ENCODE peak calls at places on chromosome 12, in nine cellular contexts. One of them, this sample, is unnamed.

GRCh38 chr12:69266045-69266635 is 26.8 kb downstream of the CPSF6 start:
- DNase-seq in esophagus squamous epithelium: no peak
- DNase-seq in WTC11: no peak
- DNase-seq in activated CD8-positive, alpha-beta T cell treated with anti-CD3 and anti-CD28 coated beads for 36 hours: no peak
- DNase-seq in naive thymus-derived CD8-positive, alpha-beta T cell: no peak
- DNase-seq in NB4: no peak
- DNase-seq in SHP77: no peak
- DNase-seq in mucosa of gallbladder: no peak
- DNase-seq in SW 1271: peak
- DNase-seq in this sample: no peak

GRCh38 chr12:42281844-42282243 is 43.8 kb upstream of the YAF2 start:
- DNase-seq in esophagus squamous epithelium: no peak
- DNase-seq in WTC11: no peak
- DNase-seq in activated CD8-positive, alpha-beta T cell treated with anti-CD3 and anti-CD28 coated beads for 36 hours: no peak
- DNase-seq in naive thymus-derived CD8-positive, alpha-beta T cell: no peak
- DNase-seq in NB4: no peak
- DNase-seq in SHP77: no peak
- DNase-seq in mucosa of gallbladder: no peak
- DNase-seq in SW 1271: no peak
- DNase-seq in this sample: no peak

GRCh38 chr12:117518594-117519270 is 157.3 kb upstream of the NOS1 start:
- DNase-seq in esophagus squamous epithelium: no peak
- DNase-seq in WTC11: no peak
- DNase-seq in activated CD8-positive, alpha-beta T cell treated with anti-CD3 and anti-CD28 coated beads for 36 hours: no peak
- DNase-seq in naive thymus-derived CD8-positive, alpha-beta T cell: no peak
- DNase-seq in NB4: no peak
- DNase-seq in SHP77: no peak
- DNase-seq in mucosa of gallbladder: peak
- DNase-seq in SW 1271: no peak
- DNase-seq in this sample: no peak

GRCh38 chr12:113136128-113136989 is 798 bp upstream of the RASAL1 start:
- DNase-seq in esophagus squamous epithelium: no peak
- DNase-seq in WTC11: peak
- DNase-seq in activated CD8-positive, alpha-beta T cell treated with anti-CD3 and anti-CD28 coated beads for 36 hours: peak
- DNase-seq in naive thymus-derived CD8-positive, alpha-beta T cell: peak
- DNase-seq in NB4: peak
- DNase-seq in SHP77: no peak
- DNase-seq in mucosa of gallbladder: no peak
- DNase-seq in SW 1271: no peak
- DNase-seq in this sample: no peak

GRCh38 chr12:102740157-102741032 is 176.6 kb downstream of the PAH start:
- DNase-seq in esophagus squamous epithelium: no peak
- DNase-seq in WTC11: no peak
- DNase-seq in activated CD8-positive, alpha-beta T cell treated with anti-CD3 and anti-CD28 coated beads for 36 hours: no peak
- DNase-seq in naive thymus-derived CD8-positive, alpha-beta T cell: no peak
- DNase-seq in NB4: peak
- DNase-seq in SHP77: no peak
- DNase-seq in mucosa of gallbladder: no peak
- DNase-seq in SW 1271: peak
- DNase-seq in this sample: no peak

GRCh38 chr12:106831699-106832098 is 57.2 kb downstream of the RIC8B start:
- DNase-seq in esophagus squamous epithelium: no peak
- DNase-seq in WTC11: no peak
- DNase-seq in activated CD8-positive, alpha-beta T cell treated with anti-CD3 and anti-CD28 coated beads for 36 hours: no peak
- DNase-seq in naive thymus-derived CD8-positive, alpha-beta T cell: no peak
- DNase-seq in NB4: no peak
- DNase-seq in SHP77: no peak
- DNase-seq in mucosa of gallbladder: no peak
- DNase-seq in SW 1271: no peak
- DNase-seq in this sample: no peak

GRCh38 chr12:121709478-121709890 is 3.1 kb upstream of the TMEM120B start:
- DNase-seq in esophagus squamous epithelium: no peak
- DNase-seq in WTC11: no peak
- DNase-seq in activated CD8-positive, alpha-beta T cell treated with anti-CD3 and anti-CD28 coated beads for 36 hours: no peak
- DNase-seq in naive thymus-derived CD8-positive, alpha-beta T cell: no peak
- DNase-seq in NB4: no peak
- DNase-seq in SHP77: no peak
- DNase-seq in mucosa of gallbladder: no peak
- DNase-seq in SW 1271: peak
- DNase-seq in this sample: no peak

GRCh38 chr12:121376754-121377697 is 22.9 kb upstream of the RNF34 start:
- DNase-seq in esophagus squamous epithelium: no peak
- DNase-seq in WTC11: no peak
- DNase-seq in activated CD8-positive, alpha-beta T cell treated with anti-CD3 and anti-CD28 coated beads for 36 hours: no peak
- DNase-seq in naive thymus-derived CD8-positive, alpha-beta T cell: no peak
- DNase-seq in NB4: no peak
- DNase-seq in SHP77: no peak
- DNase-seq in mucosa of gallbladder: no peak
- DNase-seq in SW 1271: no peak
- DNase-seq in this sample: no peak

GRCh38 chr12:32505546-32505945 is 106.2 kb downstream of the FGD4 start:
- DNase-seq in esophagus squamous epithelium: no peak
- DNase-seq in WTC11: no peak
- DNase-seq in activated CD8-positive, alpha-beta T cell treated with anti-CD3 and anti-CD28 coated beads for 36 hours: no peak
- DNase-seq in naive thymus-derived CD8-positive, alpha-beta T cell: no peak
- DNase-seq in NB4: no peak
- DNase-seq in SHP77: no peak
- DNase-seq in mucosa of gallbladder: no peak
- DNase-seq in SW 1271: no peak
- DNase-seq in this sample: no peak